ENCODE peak calls at places on chromosomes 2 and 18, in ten cellular contexts. H is transverse colon, X is A549, O is K562, K is stomach, T is GM12891, Y is body of pancreas, F is GM12892, E is HepG2, L is tibial nerve. N is an unnamed sample.

GRCh38 chr2:158726906-158727592 is 68.1 kb upstream of the DAPL1 start:
- DNase-seq in H (no peak), X (no peak), O (no peak), K (no peak), T (no peak), Y (no peak), F (no peak), E (peak; percentile 23), L (peak; percentile 36), N (no peak)

GRCh38 chr2:73100956-73101355 is 11.8 kb downstream of the RAB11FIP5 start:
- DNase-seq in H (no peak), X (no peak), O (no peak), K (no peak), T (no peak), Y (no peak), F (no peak), E (no peak), L (no peak), N (no peak)

GRCh38 chr2:44348385-44348784 is 12.9 kb downstream of the PREPL start:
- DNase-seq in H (no peak), X (no peak), O (no peak), K (no peak), T (no peak), Y (no peak), F (no peak), E (no peak), L (no peak), N (no peak)

GRCh38 chr2:233350708-233351107 is 3.6 kb upstream of the DGKD start:
- DNase-seq in H (peak; percentile 27), X (peak; percentile 98), O (peak; percentile 77), K (no peak), T (no peak), Y (no peak), F (no peak), E (peak; percentile 62), L (no peak), N (peak; percentile 92)

GRCh38 chr2:26724004-26724750 is 31.7 kb downstream of the KCNK3 start:
- DNase-seq in H (peak; percentile 61), X (peak; percentile 89), O (peak; percentile 82), K (peak; percentile 32), T (no peak), Y (peak; percentile 87), F (no peak), E (peak; percentile 36), L (peak; percentile 14), N (peak; percentile 93)

GRCh38 chr2:159894145-159894838 is 96.3 kb upstream of the CD302 start:
- DNase-seq in H (no peak), X (no peak), O (no peak), K (no peak), T (no peak), Y (no peak), F (no peak), E (no peak), L (no peak), N (no peak)

GRCh38 chr18:77478619-77479018 is 229.0 kb downstream of the GALR1 start:
- DNase-seq in H (peak; percentile 14), X (no peak), O (no peak), K (no peak), T (no peak), Y (peak; percentile 34), F (no peak), E (peak; percentile 3), L (peak; percentile 76), N (no peak)

GRCh38 chr2:161414385-161415040 is 1.6 kb upstream of the TBR1 start:
- DNase-seq in H (peak; percentile 22), X (peak; percentile 29), O (peak; percentile 32), K (no peak), T (no peak), Y (no peak), F (no peak), E (peak; percentile 23), L (no peak), N (no peak)

GRCh38 chr2:136025057-136025973 is 39.9 kb upstream of the DARS1 start:
- DNase-seq in H (peak; percentile 69), X (no peak), O (peak; percentile 35), K (peak; percentile 77), T (no peak), Y (peak; percentile 67), F (peak; percentile 21), E (no peak), L (no peak), N (peak; percentile 27)

GRCh38 chr18:60064271-60064670 is 164.5 kb downstream of the PMAIP1 start:
- DNase-seq in H (no peak), X (no peak), O (no peak), K (no peak), T (no peak), Y (no peak), F (no peak), E (no peak), L (no peak), N (no peak)

GRCh38 chr2:25310690-25310964 is 31.1 kb downstream of the DNMT3A start:
- DNase-seq in H (no peak), X (no peak), O (no peak), K (no peak), T (no peak), Y (no peak), F (no peak), E (no peak), L (no peak), N (no peak)

GRCh38 chr2:25309402-25309801 is 32.3 kb downstream of the DNMT3A start:
- DNase-seq in H (peak; percentile 69), X (peak; percentile 73), O (peak; percentile 81), K (peak; percentile 52), T (no peak), Y (peak; percentile 48), F (peak; percentile 55), E (peak; percentile 59), L (peak; percentile 43), N (peak; percentile 16)

GRCh38 chr2:25312958-25313710 is 28.6 kb downstream of the DNMT3A start:
- DNase-seq in H (no peak), X (no peak), O (peak; percentile 44), K (no peak), T (no peak), Y (no peak), F (no peak), E (no peak), L (no peak), N (no peak)

GRCh38 chr2:25311866-25312575 is 29.7 kb downstream of the DNMT3A start:
- DNase-seq in H (no peak), X (no peak), O (peak; percentile 49), K (peak; percentile 80), T (no peak), Y (peak; percentile 78), F (no peak), E (no peak), L (no peak), N (no peak)

GRCh38 chr2:25310965-25311865 is 30.5 kb downstream of the DNMT3A start:
- DNase-seq in H (peak; percentile 85), X (no peak), O (peak; percentile 47), K (peak; percentile 85), T (no peak), Y (peak; percentile 91), F (no peak), E (peak; percentile 32), L (no peak), N (peak; percentile 19)
- TF ChIP-seq POLR2A in H (no peak), X (no peak), O (no peak), K (no peak), T (no peak), Y (no peak), F (no peak), E (no peak), L (no peak), N (no peak)

DNA sequence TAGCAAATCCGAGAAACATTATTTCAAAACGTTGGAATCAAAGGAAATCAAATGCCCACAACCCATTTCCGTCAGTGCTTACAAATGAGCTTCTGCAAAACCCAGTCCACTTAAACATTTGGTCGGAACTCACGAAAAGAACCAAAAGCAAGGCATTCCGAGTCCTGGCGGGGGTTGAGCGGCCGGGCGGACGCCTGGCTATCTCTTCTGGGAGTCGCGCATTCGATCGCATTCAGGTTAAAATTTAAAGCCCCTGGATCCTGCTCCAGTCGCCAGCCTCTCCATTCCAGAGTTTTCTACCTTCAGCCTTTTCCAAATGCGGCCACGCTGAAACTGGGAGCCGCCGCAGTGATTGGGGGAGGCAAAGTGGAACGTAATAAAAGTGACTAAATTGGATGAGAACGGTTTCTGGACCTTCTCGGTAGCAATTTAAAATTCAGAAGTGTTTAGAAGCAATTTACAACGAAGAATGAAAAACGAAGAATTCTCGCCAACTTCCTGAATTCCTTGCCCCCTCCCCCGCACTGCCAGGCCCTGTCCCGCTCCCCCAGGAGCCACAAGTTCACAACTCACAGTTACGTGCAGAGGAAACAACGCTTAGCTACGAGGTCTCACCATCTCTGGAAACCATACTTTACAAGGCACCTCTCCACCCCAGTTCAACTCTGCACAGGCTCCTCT is 1.8 kb upstream of the GATA6 start:
- DNase-seq in H (peak; percentile 60), X (peak; percentile 41), O (no peak), K (no peak), T (no peak), Y (peak; percentile 60), F (no peak), E (no peak), L (no peak), N (no peak)
- TF ChIP-seq POLR2A in H (peak; percentile 68), X (no peak), O (no peak), K (no peak), T (no peak), Y (peak; percentile 87), F (no peak), E (no peak), L (no peak), N (no peak)

GRCh38 chr2:240624950-240625621 is at the start of gene GPR35:
- DNase-seq in H (peak; percentile 58), X (no peak), O (peak; percentile 64), K (peak; percentile 47), T (no peak), Y (peak; percentile 11), F (peak; percentile 53), E (no peak), L (no peak), N (no peak)
- TF ChIP-seq POLR2A in H (no peak), X (no peak), O (no peak), K (no peak), T (no peak), Y (no peak), F (no peak), E (no peak), L (no peak), N (no peak)

GRCh38 chr2:217436386-217436785 is 566.4 kb downstream of the TNS1 start:
- DNase-seq in H (no peak), X (no peak), O (no peak), K (no peak), T (no peak), Y (no peak), F (no peak), E (no peak), L (peak; percentile 15), N (no peak)
- TF ChIP-seq POLR2A in H (no peak), X (no peak), O (no peak), K (no peak), T (no peak), Y (no peak), F (no peak), E (no peak), L (no peak), N (no peak)

N was measured in HCT116.